ENCODE peak calls at places on chromosomes 7 and 10, in four cellular contexts. I is mammary epithelial cell, W is psoas muscle, X is heart right ventricle. O is an unnamed sample. For H3K4me1 and H3K27me3, the result is how much of the 10 kb centered on the place peaks cover.

GRCh38 chr10:31207636-31208035 is 111.4 kb upstream of the ZEB1 start:
- DNase-seq in X (no peak), I (no peak), W (no peak), O (no peak)

GRCh38 chr7:68148440-68148839 is 1151.8 kb downstream of the TYW1 start:
- DNase-seq in I (no peak), X (no peak), W (no peak), O (no peak)

GRCh38 chr10:95841711-95842498 is 65.9 kb upstream of the CC2D2B start:
- DNase-seq in X (no peak), I (peak), W (no peak), O (peak)

GRCh38 chr10:97466755-97467154 is 20.8 kb downstream of the ZDHHC16 start:
- DNase-seq in I (peak), W (no peak), X (no peak), O (no peak)

GRCh38 chr10:129852829-129853228 is 111.2 kb downstream of the EBF3 start:
- DNase-seq in I (no peak), W (no peak), X (no peak), O (no peak)

GRCh38 chr10:126598009-126598408 is 72.5 kb downstream of the C10orf90 start:
- DNase-seq in W (no peak), X (no peak), I (peak), O (no peak)

GRCh38 chr7:50303082-50303893 is 1.2 kb upstream of the IKZF1 start:
- DNase-seq in W (no peak), X (no peak), I (no peak), O (no peak)

GRCh38 chr10:4144802-4145201 is 359.8 kb upstream of the KLF6 start:
- DNase-seq in I (peak), W (no peak), X (no peak), O (no peak)

GRCh38 chr10:48400129-48400849 is 93.8 kb downstream of the MAPK8 start:
- DNase-seq in I (peak), W (no peak), X (no peak), O (no peak)

GRCh38 chr10:87931836-87932230 is 68.4 kb downstream of the PTEN start:
- DNase-seq in I (peak), W (no peak), X (no peak), O (no peak)

GRCh38 chr10:21976739-21977138 is 26.8 kb downstream of the DNAJC1 start:
- DNase-seq in X (no peak), I (no peak), W (no peak), O (no peak)

GRCh38 chr7:43015301-43015700 is 83.1 kb downstream of the MRPL32 start:
- DNase-seq in I (no peak), W (no peak), X (no peak), O (no peak)

GRCh38 chr7:45148653-45148973 is 9.0 kb upstream of the RAMP3 start:
- DNase-seq in I (no peak), W (no peak), X (no peak), O (no peak)

GRCh38 chr7:3210531-3210930 is 90.5 kb upstream of the SDK1 start:
- DNase-seq in W (no peak), I (no peak), X (no peak), O (no peak)

GRCh38 chr10:103709341-103709920 is 145.9 kb downstream of the SH3PXD2A start:
- DNase-seq in W (no peak), X (no peak), I (peak), O (no peak)

GRCh38 chr7:150941983-150942590 is 36.0 kb downstream of the KCNH2 start:
- DNase-seq in I (peak), W (no peak), X (peak), O (no peak)

GRCh38 chr7:139075871-139076686 is 33.4 kb downstream of the ZC3HAV1 start:
- DNase-seq in I (no peak), X (no peak), W (no peak), O (no peak)

GRCh38 chr10:70560511-70560931 is 42.0 kb downstream of the PRF1 start:
- DNase-seq in X (no peak), W (no peak), I (no peak), O (no peak)

GRCh38 chr7:22447759-22448158 is 52.2 kb downstream of the STEAP1B start:
- DNase-seq in X (no peak), W (no peak), I (no peak), O (no peak)

GRCh38 chr10:122637371-122637770 is 62.3 kb downstream of the C10orf120 start:
- DNase-seq in W (no peak), I (no peak), X (peak), O (no peak)

GRCh38 chr10:132390455-132391371 is 6.3 kb upstream of the PWWP2B start:
- DNase-seq in W (peak), I (no peak), X (no peak), O (no peak)

GRCh38 chr7:142807855-142808460 is 37.2 kb downstream of the PRSS2 start:
- DNase-seq in W (no peak), X (no peak), I (no peak), O (no peak)

GRCh38 chr7:105106473-105106872 is 92.5 kb downstream of the KMT2E start:
- DNase-seq in X (no peak), W (no peak), I (no peak), O (no peak)

GRCh38 chr7:92934096-92934495 is 97.7 kb upstream of the CDK6 start:
- DNase-seq in I (peak), X (no peak), W (no peak), O (no peak)

GRCh38 chr10:125840955-125841354 is 17.6 kb downstream of the BCCIP start:
- DNase-seq in W (no peak), X (no peak), I (no peak), O (no peak)

GRCh38 chr7:18893156-18893555 is 224.3 kb downstream of the TWIST1 start:
- DNase-seq in I (no peak), W (no peak), X (no peak), O (no peak)

GRCh38 chr7:127652333-127653248 is 597 bp downstream of the SND1 start:
- DNase-seq in W (no peak), X (no peak), I (peak), O (no peak)

GRCh38 chr7:105707381-105707780 is 126.1 kb upstream of the EFCAB10 start:
- DNase-seq in W (no peak), I (no peak), X (no peak), O (no peak)

GRCh38 chr10:118488710-118489497 is 106.5 kb downstream of the PRLHR start:
- DNase-seq in I (no peak), W (no peak), X (no peak), O (no peak)

GRCh38 chr10:96397902-96398301 is 39.1 kb upstream of the OPALIN start:
- DNase-seq in I (no peak), X (no peak), W (no peak), O (no peak)

GRCh38 chr10:48800283-48800675 is 115.6 kb downstream of the WDFY4 start:
- DNase-seq in X (no peak), W (no peak), I (no peak), O (no peak)

GRCh38 chr7:101241015-101241363 is 3.4 kb upstream of the CLDN15 start:
- DNase-seq in X (no peak), W (no peak), I (no peak), O (no peak)
- H3K4me1 ChIP-seq in X (half or more), W (under half), I (under half), O (under half)

DNA sequence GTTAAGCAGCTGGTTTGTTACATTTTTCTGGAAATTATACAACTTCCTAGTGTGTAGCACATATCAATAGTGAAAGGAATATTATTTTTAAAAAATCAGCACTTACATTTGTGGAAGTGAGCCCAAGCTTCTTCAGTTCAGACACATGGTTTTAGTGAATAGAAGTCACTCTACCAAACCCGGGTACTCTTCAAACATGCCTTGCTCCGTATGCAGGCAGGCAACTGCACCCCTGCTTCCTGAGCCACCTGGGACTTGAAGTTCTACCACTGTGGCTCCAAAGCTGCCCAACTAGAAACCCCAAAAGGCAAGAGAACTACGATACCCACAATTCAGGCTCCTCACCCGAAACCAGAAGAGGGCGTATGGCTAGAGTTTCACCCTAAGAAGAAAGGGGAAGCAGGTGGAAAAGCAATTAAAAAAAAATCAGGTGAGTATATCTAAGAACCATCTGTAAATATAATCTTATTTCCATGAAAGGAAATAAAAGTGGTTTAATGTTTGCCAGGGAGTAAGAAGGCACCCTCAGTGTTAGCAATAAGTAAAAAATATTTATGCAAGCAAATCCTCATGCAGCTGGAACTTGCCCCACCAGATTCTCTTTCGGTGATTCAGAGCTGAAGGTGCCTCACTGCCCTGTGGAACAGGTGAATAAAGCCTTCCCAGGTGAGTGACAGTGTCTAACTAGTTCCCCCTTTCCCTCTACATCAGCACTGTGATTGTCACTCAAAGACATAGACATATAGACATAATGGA is at the start of gene MACC1:
- DNase-seq in I (peak), X (no peak), W (no peak), O (no peak)
- TF ChIP-seq CTCF in I (peak), X (no peak), W (no peak), O (no peak)

DNA sequence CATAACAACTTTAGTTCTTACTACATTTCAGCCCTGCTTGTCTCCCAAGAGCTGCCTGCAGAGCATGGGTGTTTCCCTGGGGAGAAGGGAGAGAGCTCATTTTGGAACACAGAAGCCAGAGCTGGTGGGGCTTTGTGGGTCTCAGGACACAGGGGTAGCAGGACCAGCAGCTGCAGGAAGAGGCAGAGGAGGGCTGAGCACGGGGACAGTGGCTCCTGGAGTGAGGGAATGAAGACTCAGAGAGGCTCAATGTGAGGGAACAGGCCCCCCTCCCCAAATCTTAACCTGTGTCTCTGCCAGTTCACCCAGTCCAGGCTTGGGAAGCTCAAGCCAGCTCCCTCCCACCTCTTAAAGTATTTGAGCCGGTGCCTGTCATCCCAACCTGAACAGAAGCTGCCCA is 50.0 kb downstream of the CHST3 start:
- DNase-seq in I (no peak), W (no peak), X (no peak), O (no peak)
- H3K27me3 ChIP-seq in I (under half), W (under half), X (under half), O (under half)

GRCh38 chr7:98354052-98354451 is 46.8 kb downstream of the BAIAP2L1 start:
- DNase-seq in X (no peak), W (no peak), I (no peak), O (no peak)
- H3K4me1 ChIP-seq in X (under half), W (under half), I (under half), O (under half)

GRCh38 chr7:710161-710560 is 16.3 kb upstream of the DNAAF5 start:
- DNase-seq in W (no peak), X (no peak), I (no peak), O (no peak)

GRCh38 chr7:713488-714230 is 12.8 kb upstream of the DNAAF5 start:
- DNase-seq in X (no peak), W (no peak), I (no peak), O (no peak)

GRCh38 chr7:711093-711966 is 15.2 kb upstream of the DNAAF5 start:
- DNase-seq in I (no peak), X (peak), W (no peak), O (no peak)

GRCh38 chr7:712601-713457 is 13.7 kb upstream of the DNAAF5 start:
- DNase-seq in I (no peak), X (no peak), W (no peak), O (no peak)

DNA sequence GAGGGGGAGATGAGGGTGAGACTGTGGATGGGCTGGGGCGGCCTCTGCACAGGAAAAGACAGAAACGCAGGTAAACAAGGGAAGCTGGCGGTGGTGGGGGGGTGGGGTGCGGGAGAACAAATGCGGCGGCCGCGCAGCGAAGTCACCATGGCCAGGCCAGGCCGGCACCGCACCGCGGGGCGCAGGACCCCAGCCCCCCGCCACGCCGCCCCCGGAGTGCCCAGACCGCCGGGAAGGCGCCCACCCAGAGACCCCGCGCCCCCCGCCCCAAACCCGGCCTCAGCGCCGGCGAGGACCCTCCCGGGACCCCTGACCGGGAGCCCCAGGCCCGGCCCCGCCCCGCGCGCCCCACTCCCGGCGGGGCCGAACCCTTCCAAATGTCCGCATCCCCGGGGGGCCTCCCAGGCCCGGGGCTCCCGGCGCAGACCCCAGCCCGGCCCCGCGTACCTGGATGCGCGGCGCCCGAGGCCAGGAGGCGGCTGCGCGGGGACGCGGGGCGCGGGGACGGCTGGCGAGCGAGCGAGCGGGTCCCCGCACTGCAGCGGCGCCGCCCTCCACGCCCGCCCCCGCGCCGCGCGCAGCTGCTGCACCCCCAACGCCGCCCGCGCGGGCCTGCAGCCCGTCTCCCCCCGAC is 14.4 kb upstream of the DNAAF5 start:
- DNase-seq in I (no peak), X (no peak), W (no peak), O (no peak)
- TF ChIP-seq CTCF in I (no peak), X (no peak), W (no peak), O (no peak)

DNA sequence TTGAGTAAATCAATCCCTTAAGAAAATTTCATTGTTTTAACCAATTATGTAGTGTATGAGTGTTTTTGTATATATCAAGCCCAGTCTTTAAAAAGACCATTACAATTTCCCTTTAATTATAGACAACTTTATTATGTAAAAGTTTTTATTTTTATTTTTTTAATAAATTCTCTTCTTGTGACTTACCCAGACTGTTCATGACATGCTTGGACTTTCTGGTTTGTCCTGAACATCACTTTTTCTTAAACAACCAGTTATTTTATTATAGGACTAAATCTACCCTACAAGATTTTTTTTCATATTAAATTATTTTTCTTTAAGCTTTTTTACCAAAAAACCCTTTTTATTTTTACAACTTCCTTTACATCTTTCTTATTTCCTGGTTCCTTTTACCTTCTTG is 410.4 kb downstream of the ATRNL1 start:
- DNase-seq in I (no peak), X (no peak), W (no peak), O (no peak)
- H3K27me3 ChIP-seq in I (under half), X (under half), W (under half), O (under half)